ENCODE peak calls at places on chromosomes 13 and 19, in four cellular contexts. S, E, C and Q are unnamed samples.

GRCh38 chr13:97586941-97587340 is 153.0 kb downstream of the RAP2A start:
- DNase-seq in E (no peak), C (no peak), S (no peak), Q (no peak)

GRCh38 chr13:109794095-109794494 is 7.7 kb upstream of the IRS2 start:
- DNase-seq in C (no peak), S (no peak), E (no peak), Q (no peak)

GRCh38 chr13:61466280-61466679 is 50.6 kb upstream of the PCDH20 start:
- DNase-seq in E (no peak), S (no peak), C (peak; percentile 3), Q (no peak)

GRCh38 chr19:843180-843835 is 2.5 kb downstream of the PRTN3 start:
- DNase-seq in E (peak; percentile 64), S (no peak), C (no peak), Q (no peak)

GRCh38 chr19:5563941-5564612 is 3.7 kb downstream of the TINCR start:
- DNase-seq in C (no peak), S (no peak), E (no peak), Q (no peak)

GRCh38 chr19:15779756-15780476 is 7.5 kb upstream of the OR10H5 start:
- DNase-seq in S (no peak), E (no peak), C (peak; percentile 45), Q (no peak)

GRCh38 chr13:30551194-30551593 is 66.5 kb upstream of the USPL1 start:
- DNase-seq in C (peak; percentile 29), E (no peak), S (no peak), Q (no peak)

GRCh38 chr13:46008631-46009030 is 43.9 kb downstream of the ZC3H13 start:
- DNase-seq in E (no peak), C (no peak), S (no peak), Q (no peak)

GRCh38 chr13:103289661-103290060 is 223.4 kb upstream of the SLC10A2 start:
- DNase-seq in C (no peak), S (no peak), E (no peak), Q (no peak)

GRCh38 chr19:8476524-8476923 is 25.9 kb downstream of the PRAM1 start:
- DNase-seq in E (no peak), C (no peak), S (no peak), Q (no peak)

GRCh38 chr13:30739646-30740642 is 4.6 kb downstream of the ALOX5AP start:
- DNase-seq in S (no peak), C (no peak), E (no peak), Q (peak; percentile 76)

GRCh38 chr13:49569993-49570689 is 15.2 kb downstream of the RCBTB1 start:
- DNase-seq in S (no peak), E (no peak), C (no peak), Q (no peak)

GRCh38 chr13:83884141-83884540 is 1.9 kb upstream of the SLITRK1 start:
- DNase-seq in E (no peak), C (no peak), S (no peak), Q (no peak)

GRCh38 chr13:70835349-70835748 is 727.1 kb upstream of the KLHL1 start:
- DNase-seq in C (no peak), S (no peak), E (no peak), Q (no peak)

GRCh38 chr13:27182054-27182453 is 10.4 kb upstream of the USP12 start:
- DNase-seq in C (no peak), S (no peak), E (no peak), Q (no peak)

GRCh38 chr19:49968279-49968922 is 7.4 kb upstream of the SIGLEC11 start:
- DNase-seq in C (no peak), S (no peak), E (no peak), Q (no peak)

GRCh38 chr13:31046711-31047279 is 114.3 kb downstream of the TEX26 start:
- DNase-seq in C (no peak), S (no peak), E (no peak), Q (no peak)

GRCh38 chr19:45403781-45404556 is 900 bp downstream of the PPP1R13L start:
- DNase-seq in C (peak; percentile 70), E (peak; percentile 78), S (peak; percentile 97), Q (no peak)

GRCh38 chr13:113064534-113065405 is 40.8 kb upstream of the F7 start:
- DNase-seq in E (peak; percentile 30), S (no peak), C (no peak), Q (no peak)

GRCh38 chr13:111461445-111462149 is 141.2 kb downstream of the TEX29 start:
- DNase-seq in C (no peak), S (peak; percentile 35), E (no peak), Q (no peak)

GRCh38 chr13:37868691-37869505 is 674 bp downstream of the TRPC4 start:
- DNase-seq in E (no peak), C (no peak), S (peak; percentile 66), Q (no peak)

GRCh38 chr13:99996177-99996705 is 14.7 kb downstream of the ZIC2 start:
- DNase-seq in S (no peak), E (no peak), C (no peak), Q (no peak)

GRCh38 chr13:100666124-100666523 is 8.5 kb downstream of the TMTC4 start:
- DNase-seq in E (no peak), C (no peak), S (no peak), Q (no peak)

GRCh38 chr19:40270362-40271089 is 14.6 kb downstream of the AKT2 start:
- DNase-seq in E (peak; percentile 57), S (no peak), C (no peak), Q (no peak)

GRCh38 chr13:40494513-40494912 is 171.9 kb downstream of the FOXO1 start:
- DNase-seq in E (no peak), C (no peak), S (no peak), Q (no peak)

GRCh38 chr13:30963794-30964193 is 31.3 kb downstream of the TEX26 start:
- DNase-seq in S (no peak), E (no peak), C (no peak), Q (no peak)

GRCh38 chr13:73210218-73210883 is 151.5 kb downstream of the KLF5 start:
- DNase-seq in S (no peak), C (peak; percentile 82), E (no peak), Q (no peak)

GRCh38 chr13:27825153-27825552 is 32.9 kb downstream of the GSX1 start:
- DNase-seq in E (no peak), C (no peak), S (no peak), Q (no peak)

GRCh38 chr13:40101708-40102359 is 446.4 kb downstream of the COG6 start:
- DNase-seq in C (no peak), S (no peak), E (no peak), Q (peak; percentile 54)

GRCh38 chr19:29568036-29568788 is 37.9 kb upstream of the POP4 start:
- DNase-seq in C (no peak), E (no peak), S (no peak), Q (no peak)

GRCh38 chr13:46490129-46490528 is 62.8 kb upstream of the LRCH1 start:
- DNase-seq in E (no peak), S (no peak), C (no peak), Q (no peak)

GRCh38 chr19:34676697-34677385 is at the start of gene SCGB2B2:
- DNase-seq in C (no peak), S (no peak), E (no peak), Q (peak; percentile 50)

GRCh38 chr19:41785653-41786052 is 10.7 kb upstream of the CEACAM3 start:
- DNase-seq in C (peak; percentile 52), E (peak; percentile 85), S (peak; percentile 74), Q (peak; percentile 35)

GRCh38 chr13:105878119-105878518 is 657.3 kb downstream of the EFNB2 start:
- DNase-seq in S (no peak), C (no peak), E (no peak), Q (no peak)

GRCh38 chr19:56765107-56765506 is 75.4 kb downstream of the PEG3 start:
- DNase-seq in E (no peak), S (no peak), C (no peak), Q (no peak)

GRCh38 chr19:39126593-39127187 is 1.1 kb downstream of the PAK4 start:
- DNase-seq in E (no peak), S (no peak), C (peak; percentile 89), Q (no peak)

GRCh38 chr19:31529121-31529520 is 179.9 kb upstream of the TSHZ3 start:
- DNase-seq in E (no peak), S (peak; percentile 17), C (no peak), Q (no peak)

GRCh38 chr19:31530781-31531180 is 181.5 kb upstream of the TSHZ3 start:
- DNase-seq in E (no peak), S (peak; percentile 38), C (no peak), Q (no peak)

GRCh38 chr19:31532034-31532433 is 182.8 kb upstream of the TSHZ3 start:
- DNase-seq in C (no peak), E (no peak), S (peak; percentile 38), Q (no peak)

GRCh38 chr19:31533114-31533513 is 183.9 kb upstream of the TSHZ3 start:
- DNase-seq in S (peak; percentile 8), E (no peak), C (no peak), Q (no peak)

DNA sequence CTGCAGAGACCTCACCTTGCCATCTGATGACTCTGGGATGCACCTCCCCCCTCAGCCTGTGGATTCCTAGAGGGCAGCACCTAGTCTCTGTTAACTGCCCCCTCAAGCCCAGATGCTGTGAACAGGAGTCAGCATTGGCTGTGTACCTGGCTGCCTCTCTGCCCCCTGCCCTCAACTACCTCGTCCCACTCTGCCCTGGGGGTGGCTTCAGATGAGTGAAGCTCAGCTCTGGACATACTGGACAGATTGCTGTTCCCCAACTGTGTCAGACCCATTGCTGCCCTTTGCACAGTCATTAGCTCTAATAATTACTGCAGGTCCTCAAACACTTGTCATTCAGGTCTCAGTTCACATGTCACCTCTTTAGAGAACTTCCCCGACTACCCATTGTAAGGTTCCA is 182.1 kb upstream of the TSHZ3 start:
- DNase-seq in S (no peak), E (no peak), C (no peak), Q (no peak)
- TF ChIP-seq BRCA1 in S (no peak), E (no peak), C (no peak), Q (no peak)

GRCh38 chr13:50677687-50678463 is 165.6 kb downstream of the DLEU7 start:
- DNase-seq in S (no peak), E (no peak), C (no peak), Q (no peak)
- TF ChIP-seq BRCA1 in S (no peak), E (no peak), C (no peak), Q (no peak)

DNA sequence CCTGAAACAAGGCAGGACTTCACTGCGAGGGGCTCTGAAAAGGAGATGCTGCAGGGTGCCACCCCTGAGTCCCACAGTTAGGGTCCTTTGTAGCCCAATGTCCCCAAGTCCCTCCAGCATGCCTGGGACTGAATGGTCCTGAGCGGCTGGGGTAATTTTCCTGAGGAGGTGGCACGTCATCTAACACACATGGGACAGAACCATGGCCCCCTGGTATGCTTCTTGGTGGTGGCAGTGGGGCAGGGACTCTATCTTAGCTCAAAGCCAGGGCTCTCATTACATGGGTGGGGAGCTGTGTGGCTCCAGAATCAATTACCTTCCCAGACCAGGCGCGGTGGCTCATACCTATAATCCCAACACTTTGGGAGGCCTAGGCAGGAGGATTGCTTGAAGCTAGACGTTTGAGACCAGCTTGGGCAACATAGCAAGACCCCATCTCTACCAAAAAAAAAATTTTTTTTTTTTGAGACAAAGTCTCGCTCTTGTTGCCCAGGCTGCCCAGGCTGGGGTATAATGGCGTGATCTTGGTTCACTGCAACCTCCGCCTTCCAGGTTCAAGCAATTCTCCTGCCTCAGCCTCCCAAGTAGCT is 7.9 kb upstream of the SLC7A9 start:
- DNase-seq in S (peak; percentile 23), E (no peak), C (no peak), Q (no peak)
- TF ChIP-seq BRCA1 in S (no peak), E (no peak), C (no peak), Q (no peak)

DNA sequence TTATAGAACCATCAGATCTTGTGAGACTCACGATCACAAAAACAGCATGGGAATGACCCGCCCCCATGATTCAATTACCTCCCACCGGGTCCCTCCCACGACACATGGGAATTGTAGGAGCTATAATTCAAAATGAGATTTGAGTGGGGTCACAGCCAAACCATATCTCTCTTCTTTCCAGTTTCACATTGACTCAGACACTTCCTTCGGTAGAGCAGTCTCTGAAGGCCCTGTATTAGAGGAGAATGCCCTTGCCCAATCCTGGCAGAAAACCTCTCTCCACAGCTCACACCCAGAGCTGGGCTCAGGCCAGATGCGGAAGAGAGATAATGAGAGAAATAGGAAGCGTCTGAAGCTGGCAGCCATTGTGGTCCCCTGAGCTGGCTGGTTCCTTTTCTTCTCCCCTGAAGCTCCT is 72.4 kb upstream of the CLDN10 start:
- DNase-seq in E (no peak), S (no peak), C (no peak), Q (peak; percentile 71)
- TF ChIP-seq BRCA1 in E (no peak), S (no peak), C (no peak), Q (no peak)